ENCODE peak calls at places on chromosomes 2 and 18, in five cellular contexts. T is SK-N-SH, P is H1, L is HepG2, D is K562. A is an unnamed sample.

GRCh38 chr2:229467783-229468182 is 196.7 kb upstream of the PID1 start:
- DNase-seq in D (no peak), P (no peak), L (no peak), T (no peak), A (no peak)

GRCh38 chr18:35407871-35408481 is 30.8 kb upstream of the ZNF396 start:
- DNase-seq in P (no peak), L (peak), T (peak), D (peak), A (peak)

GRCh38 chr2:69164379-69164778 is 151.4 kb downstream of the ANTXR1 start:
- DNase-seq in T (peak), D (no peak), P (no peak), L (no peak), A (no peak)

GRCh38 chr2:219404291-219404910 is 13.8 kb upstream of the DES start:
- DNase-seq in L (no peak), T (no peak), D (no peak), P (no peak), A (no peak)

GRCh38 chr18:50847192-50847591 is 27.4 kb upstream of the MRO start:
- DNase-seq in T (no peak), D (no peak), L (no peak), P (no peak), A (no peak)

GRCh38 chr2:23411752-23412431 is 26.9 kb downstream of the KLHL29 start:
- DNase-seq in L (no peak), T (no peak), P (no peak), D (no peak), A (no peak)

GRCh38 chr2:68819556-68819955 is 51.6 kb downstream of the BMP10 start:
- DNase-seq in D (no peak), T (no peak), L (no peak), P (no peak), A (no peak)

GRCh38 chr2:237939251-237939650 is 27.6 kb upstream of the UBE2F start:
- DNase-seq in T (no peak), P (no peak), L (no peak), D (no peak), A (no peak)

GRCh38 chr2:37764739-37765138 is 93.3 kb upstream of the CDC42EP3 start:
- DNase-seq in T (no peak), P (no peak), L (no peak), D (no peak), A (no peak)

GRCh38 chr2:216299588-216299987 is 72.7 kb downstream of the MARCHF4 start:
- DNase-seq in D (no peak), L (no peak), T (no peak), P (no peak), A (no peak)

GRCh38 chr2:75752828-75753227 is 42.1 kb upstream of the GCFC2 start:
- DNase-seq in L (no peak), D (no peak), P (no peak), T (no peak), A (no peak)

GRCh38 chr18:63319383-63320040 is at the start of gene BCL2:
- DNase-seq in T (no peak), D (peak), L (no peak), P (no peak), A (peak)

GRCh38 chr2:67544286-67544685 is 147.2 kb downstream of the ETAA1 start:
- DNase-seq in P (no peak), L (no peak), T (no peak), D (no peak), A (no peak)

GRCh38 chr2:16387461-16387960 is 278.1 kb downstream of the CYRIA start:
- DNase-seq in P (no peak), D (no peak), L (no peak), T (no peak), A (no peak)

GRCh38 chr2:46561731-46562450 is 82.5 kb downstream of the TMEM247 start:
- DNase-seq in L (no peak), P (no peak), D (no peak), T (no peak), A (no peak)

GRCh38 chr2:58137856-58138255 is 91.2 kb downstream of the VRK2 start:
- DNase-seq in T (peak), L (no peak), P (no peak), D (no peak), A (no peak)

GRCh38 chr2:239042551-239043320 is 194.9 kb downstream of the TWIST2 start:
- DNase-seq in D (no peak), P (no peak), T (no peak), L (no peak), A (no peak)

GRCh38 chr2:191693778-191694177 is 15.8 kb downstream of the NABP1 start:
- DNase-seq in T (no peak), L (no peak), D (no peak), P (no peak), A (no peak)

GRCh38 chr2:241901500-241902351 is 32.2 kb downstream of the RTP5 start:
- DNase-seq in L (no peak), D (no peak), T (no peak), P (peak), A (no peak)

DNA sequence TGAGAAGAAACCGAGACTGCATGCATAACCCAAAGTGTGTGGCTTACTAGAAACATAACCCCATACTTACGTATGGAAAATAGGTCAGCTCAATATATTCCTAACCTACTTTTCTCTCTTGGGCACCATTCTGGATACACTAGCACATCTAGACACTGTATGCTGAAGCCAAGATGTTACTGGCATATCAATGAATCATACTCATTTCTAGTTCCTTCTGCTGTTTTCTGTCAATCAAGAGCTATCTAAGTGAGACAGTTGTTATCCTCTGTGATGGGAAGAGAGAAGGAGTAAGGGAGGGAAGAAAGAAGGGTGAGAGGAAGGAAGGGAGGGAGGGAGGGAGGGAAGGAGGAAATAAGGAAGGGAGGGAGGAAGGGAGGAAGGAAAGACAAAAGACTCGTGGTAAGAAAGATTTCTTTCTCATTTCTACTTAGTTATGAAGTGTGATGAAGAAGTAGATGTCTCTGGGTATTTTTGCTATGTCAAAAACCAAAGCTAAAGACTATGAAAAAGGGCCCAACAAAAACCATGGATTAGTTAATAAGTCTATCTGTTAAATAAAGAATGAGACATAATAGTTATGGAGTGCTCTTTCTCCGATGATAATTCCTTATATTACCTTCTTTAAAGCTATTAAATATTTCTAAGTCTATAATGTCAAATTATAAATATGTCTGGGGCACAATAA is 248.4 kb downstream of the ZNF521 start:
- DNase-seq in D (no peak), T (no peak), P (no peak), L (no peak), A (no peak)
- TF ChIP-seq CTCF in D (no peak), T (no peak), P (no peak), L (no peak), A (no peak)

GRCh38 chr18:38458673-38459072 is 893.1 kb upstream of the CELF4 start:
- DNase-seq in L (no peak), D (no peak), T (no peak), P (no peak), A (no peak)

GRCh38 chr18:38450876-38451275 is 885.3 kb upstream of the CELF4 start:
- DNase-seq in L (no peak), D (no peak), T (no peak), P (no peak), A (no peak)

GRCh38 chr18:38456253-38456652 is 890.7 kb upstream of the CELF4 start:
- DNase-seq in P (no peak), D (no peak), L (no peak), T (no peak), A (no peak)

GRCh38 chr18:38459086-38459485 is 893.5 kb upstream of the CELF4 start:
- DNase-seq in T (no peak), P (no peak), D (no peak), L (no peak), A (no peak)

DNA sequence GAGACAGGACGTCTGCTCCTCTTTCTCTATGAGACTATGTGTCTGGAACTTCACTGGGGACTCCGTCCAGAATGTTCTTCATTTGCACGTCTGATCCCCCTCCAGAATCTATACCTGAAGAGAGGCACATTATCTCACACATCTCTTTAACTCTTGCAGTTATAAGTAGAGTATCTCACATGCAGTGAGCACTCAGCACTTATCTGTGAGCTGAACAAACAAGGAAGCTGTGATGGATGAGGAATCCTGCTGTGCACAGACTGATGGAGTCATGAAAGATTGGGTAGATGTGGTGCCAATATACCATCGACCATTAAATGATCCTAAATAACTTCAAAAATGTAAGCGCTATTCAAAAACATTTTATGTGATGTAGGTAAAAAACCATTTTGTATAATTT is 888.3 kb upstream of the CELF4 start:
- DNase-seq in L (no peak), P (no peak), D (no peak), T (no peak), A (no peak)
- TF ChIP-seq GABPA in L (no peak), P (no peak), D (no peak), T (no peak), A (no peak)

DNA sequence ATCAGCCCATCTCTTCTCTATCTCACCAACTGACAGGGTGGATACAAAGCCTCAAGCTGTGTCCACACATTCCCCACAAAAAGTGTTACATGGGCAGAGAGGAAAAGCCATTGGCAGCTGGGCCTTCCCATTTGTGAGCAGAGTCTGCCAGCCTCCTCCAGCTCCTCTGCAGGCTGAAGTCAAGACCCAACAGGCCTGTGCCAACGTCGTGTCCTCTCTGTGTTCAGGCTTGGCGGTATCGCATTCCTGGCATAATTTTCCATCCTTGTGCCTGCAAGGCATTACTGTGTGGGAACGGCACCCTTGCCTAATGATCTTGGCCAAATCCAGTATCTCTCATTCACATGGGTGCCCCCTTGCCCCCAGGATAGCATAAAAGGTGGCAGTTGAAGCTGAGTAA is 41.5 kb upstream of the APCDD1 start:
- DNase-seq in L (no peak), D (no peak), T (no peak), P (no peak), A (no peak)
- TF ChIP-seq CTCF in L (no peak), D (no peak), T (no peak), P (no peak), A (no peak)

GRCh38 chr2:236916181-236916580 is 169.5 kb upstream of the COPS8 start:
- DNase-seq in T (no peak), L (no peak), P (no peak), D (no peak), A (no peak)

GRCh38 chr2:236922061-236922460 is 163.6 kb upstream of the COPS8 start:
- DNase-seq in P (no peak), D (no peak), T (no peak), L (no peak), A (no peak)

GRCh38 chr2:236917164-236917563 is 168.5 kb upstream of the COPS8 start:
- DNase-seq in D (no peak), P (no peak), L (no peak), T (no peak), A (no peak)

GRCh38 chr2:236918513-236918912 is 167.2 kb upstream of the COPS8 start:
- DNase-seq in P (no peak), L (no peak), D (no peak), T (no peak), A (no peak)

DNA sequence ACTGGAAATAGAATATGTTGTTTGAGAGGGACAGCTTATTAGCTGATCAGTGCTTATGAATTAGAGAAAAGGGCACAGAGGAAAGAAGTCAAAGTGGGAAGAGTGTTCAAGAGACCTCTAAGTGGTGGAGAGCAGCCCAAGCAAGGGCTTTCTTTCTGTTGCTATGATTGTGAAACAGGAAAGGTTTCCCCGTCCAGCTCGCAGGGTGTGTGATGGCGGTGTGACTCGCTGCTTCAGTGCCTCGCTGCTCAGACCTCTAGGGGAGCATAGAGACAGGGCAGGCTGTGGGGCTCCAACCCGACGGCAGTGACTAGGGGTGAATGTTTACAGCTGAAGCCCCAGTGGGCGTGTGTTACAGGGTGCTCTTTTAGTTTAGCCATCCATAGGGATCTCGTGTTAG is 166.5 kb upstream of the COPS8 start:
- DNase-seq in L (no peak), D (no peak), P (no peak), T (no peak), A (no peak)
- TF ChIP-seq GABPA in L (no peak), D (no peak), P (no peak), T (no peak), A (no peak)

GRCh38 chr2:188976545-188977268 is 2.5 kb downstream of the COL3A1 start:
- DNase-seq in P (no peak), T (no peak), D (no peak), L (peak), A (no peak)
- TF ChIP-seq CTCF in P (no peak), T (peak), D (no peak), L (peak), A (no peak)

A was measured in HL-60.